ENCODE peak calls at places on chromosomes 5 and 9, in six cellular contexts. One of them, this sample, is unnamed.

GRCh38 chr9:127128341-127129072 is 6.1 kb upstream of the ANGPTL2 start:
- DNase-seq in stomach: no peak
- DNase-seq in ovary: peak
- DNase-seq in A549: no peak
- DNase-seq in transverse colon: no peak
- DNase-seq in H1: no peak
- DNase-seq in this sample: peak

GRCh38 chr5:23466401-23466886 is 41.0 kb upstream of the PRDM9 start:
- DNase-seq in H1: no peak
- DNase-seq in A549: peak
- DNase-seq in stomach: no peak
- DNase-seq in ovary: no peak
- DNase-seq in transverse colon: no peak
- DNase-seq in this sample: no peak

GRCh38 chr9:93668261-93668871 is 92.0 kb downstream of the PHF2 start:
- DNase-seq in A549: no peak
- DNase-seq in H1: no peak
- DNase-seq in ovary: peak
- DNase-seq in stomach: peak
- DNase-seq in transverse colon: peak
- DNase-seq in this sample: peak

GRCh38 chr9:14313951-14314423 is at the start of gene NFIB:
- DNase-seq in H1: no peak
- DNase-seq in stomach: peak
- DNase-seq in ovary: peak
- DNase-seq in A549: peak
- DNase-seq in transverse colon: peak
- DNase-seq in this sample: peak

GRCh38 chr9:105901514-105902109 is 207.3 kb downstream of the TMEM38B start:
- DNase-seq in H1: peak
- DNase-seq in transverse colon: no peak
- DNase-seq in A549: peak
- DNase-seq in stomach: no peak
- DNase-seq in ovary: no peak
- DNase-seq in this sample: no peak

GRCh38 chr9:86766912-86767311 is 180.4 kb downstream of the GAS1 start:
- DNase-seq in A549: no peak
- DNase-seq in stomach: no peak
- DNase-seq in H1: peak
- DNase-seq in transverse colon: peak
- DNase-seq in ovary: no peak
- DNase-seq in this sample: no peak

GRCh38 chr9:16680965-16681658 is 189.4 kb downstream of the BNC2 start:
- DNase-seq in H1: no peak
- DNase-seq in stomach: no peak
- DNase-seq in A549: no peak
- DNase-seq in transverse colon: no peak
- DNase-seq in ovary: no peak
- DNase-seq in this sample: no peak

GRCh38 chr5:142654578-142655042 is 31.3 kb downstream of the FGF1 start:
- DNase-seq in ovary: no peak
- DNase-seq in H1: no peak
- DNase-seq in stomach: no peak
- DNase-seq in transverse colon: no peak
- DNase-seq in A549: no peak
- DNase-seq in this sample: no peak

GRCh38 chr9:20684035-20684864 is at the start of gene FOCAD:
- DNase-seq in stomach: peak
- DNase-seq in H1: peak
- DNase-seq in A549: peak
- DNase-seq in ovary: peak
- DNase-seq in transverse colon: peak
- DNase-seq in this sample: peak
- TF ChIP-seq POLR2A in stomach: peak
- TF ChIP-seq POLR2A in H1: peak
- TF ChIP-seq POLR2A in A549: peak
- TF ChIP-seq POLR2A in ovary: peak
- TF ChIP-seq POLR2A in transverse colon: peak
- TF ChIP-seq POLR2A in this sample: peak

GRCh38 chr5:110289213-110289810 is 437.2 kb downstream of the TMEM232 start:
- DNase-seq in stomach: no peak
- DNase-seq in H1: no peak
- DNase-seq in ovary: no peak
- DNase-seq in A549: no peak
- DNase-seq in transverse colon: no peak
- DNase-seq in this sample: no peak
- TF ChIP-seq EP300 in stomach: no peak
- TF ChIP-seq EP300 in H1: no peak
- TF ChIP-seq EP300 in ovary: no peak
- TF ChIP-seq EP300 in A549: no peak
- TF ChIP-seq EP300 in transverse colon: no peak
- TF ChIP-seq EP300 in this sample: no peak

GRCh38 chr5:91114658-91115057 is 268.5 kb downstream of the ARRDC3 start:
- DNase-seq in ovary: no peak
- DNase-seq in H1: no peak
- DNase-seq in A549: no peak
- DNase-seq in transverse colon: no peak
- DNase-seq in stomach: no peak
- DNase-seq in this sample: no peak
- TF ChIP-seq POLR2A in ovary: no peak
- TF ChIP-seq POLR2A in H1: no peak
- TF ChIP-seq POLR2A in A549: no peak
- TF ChIP-seq POLR2A in transverse colon: no peak
- TF ChIP-seq POLR2A in stomach: no peak
- TF ChIP-seq POLR2A in this sample: no peak

GRCh38 chr5:60458669-60459068 is 241.3 kb downstream of the DEPDC1B start:
- DNase-seq in ovary: no peak
- DNase-seq in H1: no peak
- DNase-seq in A549: no peak
- DNase-seq in transverse colon: no peak
- DNase-seq in stomach: no peak
- DNase-seq in this sample: no peak

GRCh38 chr5:60463179-60463868 is 236.6 kb downstream of the DEPDC1B start:
- DNase-seq in transverse colon: no peak
- DNase-seq in A549: peak
- DNase-seq in stomach: no peak
- DNase-seq in ovary: no peak
- DNase-seq in H1: no peak
- DNase-seq in this sample: no peak
- TF ChIP-seq EP300 in transverse colon: no peak
- TF ChIP-seq EP300 in A549: peak
- TF ChIP-seq EP300 in stomach: no peak
- TF ChIP-seq EP300 in ovary: no peak
- TF ChIP-seq EP300 in H1: no peak
- TF ChIP-seq EP300 in this sample: no peak

GRCh38 chr9:35111006-35111933 is 4.4 kb downstream of the ATOSB start:
- DNase-seq in transverse colon: peak
- DNase-seq in ovary: peak
- DNase-seq in H1: peak
- DNase-seq in stomach: peak
- DNase-seq in A549: peak
- DNase-seq in this sample: peak
- TF ChIP-seq POLR2A in transverse colon: peak
- TF ChIP-seq POLR2A in ovary: peak
- TF ChIP-seq POLR2A in H1: peak
- TF ChIP-seq POLR2A in stomach: no peak
- TF ChIP-seq POLR2A in A549: peak
- TF ChIP-seq POLR2A in this sample: peak

GRCh38 chr9:123423036-123423640 is 67.1 kb downstream of the CRB2 start:
- DNase-seq in H1: no peak
- DNase-seq in transverse colon: no peak
- DNase-seq in ovary: no peak
- DNase-seq in stomach: no peak
- DNase-seq in A549: no peak
- DNase-seq in this sample: peak

GRCh38 chr9:123421211-123421585 is 65.2 kb downstream of the CRB2 start:
- DNase-seq in stomach: no peak
- DNase-seq in transverse colon: no peak
- DNase-seq in H1: no peak
- DNase-seq in A549: no peak
- DNase-seq in ovary: no peak
- DNase-seq in this sample: peak

GRCh38 chr9:123424131-123424530 is 68.1 kb downstream of the CRB2 start:
- DNase-seq in ovary: no peak
- DNase-seq in A549: no peak
- DNase-seq in H1: no peak
- DNase-seq in transverse colon: no peak
- DNase-seq in stomach: no peak
- DNase-seq in this sample: peak

GRCh38 chr9:123421801-123422455 is 65.9 kb downstream of the CRB2 start:
- DNase-seq in transverse colon: no peak
- DNase-seq in ovary: no peak
- DNase-seq in stomach: no peak
- DNase-seq in A549: no peak
- DNase-seq in H1: no peak
- DNase-seq in this sample: peak

GRCh38 chr9:123422593-123422992 is 66.6 kb downstream of the CRB2 start:
- DNase-seq in stomach: no peak
- DNase-seq in A549: no peak
- DNase-seq in ovary: no peak
- DNase-seq in transverse colon: no peak
- DNase-seq in H1: no peak
- DNase-seq in this sample: no peak
- TF ChIP-seq EP300 in stomach: no peak
- TF ChIP-seq EP300 in A549: no peak
- TF ChIP-seq EP300 in ovary: no peak
- TF ChIP-seq EP300 in transverse colon: no peak
- TF ChIP-seq EP300 in H1: no peak
- TF ChIP-seq EP300 in this sample: no peak